ENCODE peak calls at places on chromosomes 1 and 21, in four cellular contexts. B is GM12878, T is GM23248, N is fibroblast of lung. P is an unnamed sample.

GRCh38 chr1:98336472-98337118 is 324.9 kb upstream of the SNX7 start:
- DNase-seq in B (no peak), N (no peak), T (no peak), P (no peak)

GRCh38 chr1:156704930-156705320 is 458 bp downstream of the CRABP2 start:
- DNase-seq in N (peak), T (peak), B (no peak), P (no peak)

GRCh38 chr1:64743954-64744491 is 852 bp upstream of the RAVER2 start:
- DNase-seq in N (no peak), B (no peak), T (no peak), P (no peak)

GRCh38 chr21:33238565-33239255 is 9.0 kb downstream of the IFNAR2 start:
- DNase-seq in T (peak), B (peak), N (no peak), P (no peak)

GRCh38 chr1:55196433-55197035 is 18.6 kb downstream of the USP24 start:
- DNase-seq in B (no peak), N (no peak), T (peak), P (no peak)

GRCh38 chr1:182611787-182612186 is 7.6 kb upstream of the RGS16 start:
- DNase-seq in B (no peak), N (no peak), T (no peak), P (no peak)

GRCh38 chr1:67580671-67581403 is 104.2 kb upstream of the GADD45A start:
- DNase-seq in N (no peak), T (no peak), B (no peak), P (no peak)

GRCh38 chr1:230713915-230714764 is at the start of gene AGT:
- DNase-seq in T (peak), B (no peak), N (peak), P (no peak)

GRCh38 chr1:24318238-24318987 is 744 bp upstream of the GRHL3 start:
- DNase-seq in B (no peak), N (peak), T (peak), P (no peak)

GRCh38 chr21:32770514-32771133 is 931 bp downstream of the PAXBP1 start:
- DNase-seq in N (no peak), B (no peak), T (peak), P (no peak)

GRCh38 chr1:1439550-1440261 is 4.2 kb downstream of the VWA1 start:
- DNase-seq in N (no peak), B (no peak), T (no peak), P (no peak)

GRCh38 chr1:17251699-17252376 is 2.9 kb downstream of the PADI3 start:
- DNase-seq in N (peak), T (peak), B (no peak), P (peak)

GRCh38 chr21:37868896-37869295 is 47.4 kb downstream of the KCNJ6 start:
- DNase-seq in B (no peak), T (peak), N (no peak), P (no peak)
- H2AFZ ChIP-seq in B (no peak), T (no peak), N (no peak), P (no peak)

GRCh38 chr1:89820423-89821321 is at the start of gene LRRC8D:
- DNase-seq in T (peak), B (no peak), N (peak), P (no peak)

GRCh38 chr1:89822109-89822962 is 1.5 kb downstream of the LRRC8D start:
- DNase-seq in B (no peak), T (no peak), N (no peak), P (no peak)

GRCh38 chr1:89823679-89824292 is 3.0 kb downstream of the LRRC8D start:
- DNase-seq in T (peak), N (no peak), B (no peak), P (no peak)

GRCh38 chr1:89821322-89822108 is 683 bp downstream of the LRRC8D start:
- DNase-seq in B (no peak), N (peak), T (peak), P (no peak)

GRCh38 chr1:89822999-89823628 is 2.3 kb downstream of the LRRC8D start:
- DNase-seq in N (peak), B (no peak), T (peak), P (no peak)
- H3K9ac ChIP-seq in N (no peak), B (peak), T (peak), P (no peak)

GRCh38 chr1:237007147-237007881 is 3.1 kb upstream of the MT1HL1 start:
- DNase-seq in B (no peak), T (no peak), N (no peak), P (no peak)

GRCh38 chr1:237004116-237004515 is at the start of gene MT1HL1:
- DNase-seq in B (no peak), N (no peak), T (no peak), P (no peak)

GRCh38 chr1:237000191-237000590 is 4.0 kb downstream of the MT1HL1 start:
- DNase-seq in N (no peak), B (no peak), T (no peak), P (no peak)

GRCh38 chr1:237011432-237011831 is 7.2 kb upstream of the MT1HL1 start:
- DNase-seq in N (peak), T (no peak), B (no peak), P (no peak)

DNA sequence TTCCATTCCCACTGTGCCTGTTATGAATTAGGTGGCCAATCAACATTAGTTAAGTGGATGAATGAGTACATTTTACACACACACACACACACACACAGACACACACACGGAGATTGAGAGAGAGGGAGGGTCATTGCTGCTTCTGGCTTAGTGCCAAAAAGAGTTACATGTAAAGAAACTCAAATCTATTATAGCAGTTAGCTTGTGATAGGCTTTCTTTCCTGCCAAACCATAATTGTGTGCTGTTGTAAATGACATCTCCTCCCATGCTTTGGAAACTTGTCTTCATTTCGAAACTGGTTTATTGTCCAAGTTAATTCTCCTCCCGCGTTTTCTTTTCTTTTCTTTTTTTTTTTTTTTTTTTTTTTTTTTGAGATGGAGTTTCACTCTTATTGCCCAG is 1.4 kb upstream of the MT1HL1 start:
- DNase-seq in B (no peak), N (no peak), T (no peak), P (no peak)
- TF ChIP-seq EZH2 in B (no peak), N (no peak), T (no peak), P (no peak)

DNA sequence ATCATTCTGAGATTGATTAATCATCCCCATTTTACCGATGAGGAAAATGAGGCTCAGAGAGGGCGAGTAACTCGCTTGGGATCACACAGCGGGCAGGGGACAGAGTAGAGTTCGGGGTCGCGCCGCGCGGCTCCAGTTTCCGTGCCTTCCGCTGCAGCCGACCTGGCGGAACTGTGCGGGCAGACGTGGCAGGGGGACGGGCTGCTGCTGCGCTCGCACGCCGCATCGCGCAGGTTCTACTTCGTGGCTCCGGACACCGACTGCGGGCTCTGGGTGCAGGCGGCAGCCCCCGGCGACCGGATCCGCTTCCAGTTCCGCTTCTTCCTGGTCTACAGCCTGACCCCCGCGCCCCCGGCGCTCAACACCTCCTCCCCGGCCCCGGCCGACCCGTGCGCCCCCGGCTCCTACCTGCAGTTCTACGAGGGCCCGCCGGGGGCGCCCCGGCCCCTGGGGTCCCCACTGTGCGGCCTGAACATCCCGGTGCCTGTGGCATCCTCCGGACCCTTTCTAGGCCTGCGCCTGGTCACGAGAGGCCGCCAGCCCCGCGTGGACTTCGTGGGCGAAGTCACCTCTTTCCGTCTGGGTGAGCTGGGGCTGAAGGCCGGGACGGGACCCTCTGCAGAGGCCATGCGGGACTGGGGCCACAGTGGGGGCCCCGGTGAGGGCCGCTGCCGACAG is 2.3 kb downstream of the LDLRAD2 start:
- DNase-seq in N (no peak), T (no peak), B (no peak), P (no peak)
- H2AFZ ChIP-seq in N (peak), T (no peak), B (peak), P (peak)

GRCh38 chr1:61237659-61238370 is 155.5 kb downstream of the NFIA start:
- DNase-seq in B (no peak), N (no peak), T (no peak), P (no peak)

GRCh38 chr1:61241864-61242472 is 159.6 kb downstream of the NFIA start:
- DNase-seq in N (no peak), T (no peak), B (no peak), P (no peak)

GRCh38 chr1:61238371-61238689 is 156.0 kb downstream of the NFIA start:
- DNase-seq in B (no peak), N (no peak), T (no peak), P (no peak)

GRCh38 chr1:61241411-61241838 is 159.1 kb downstream of the NFIA start:
- DNase-seq in B (no peak), T (peak), N (peak), P (no peak)

GRCh38 chr1:61240878-61241277 is 158.5 kb downstream of the NFIA start:
- DNase-seq in B (no peak), T (no peak), N (no peak), P (no peak)
- H3K9ac ChIP-seq in B (no peak), T (no peak), N (no peak), P (no peak)

GRCh38 chr1:56710646-56711045 is 65.5 kb downstream of the PRKAA2 start:
- DNase-seq in N (peak), B (no peak), T (peak), P (no peak)

GRCh38 chr1:56713112-56713511 is 68.0 kb downstream of the PRKAA2 start:
- DNase-seq in N (no peak), T (no peak), B (no peak), P (no peak)

GRCh38 chr1:56709995-56710394 is 64.9 kb downstream of the PRKAA2 start:
- DNase-seq in B (no peak), T (no peak), N (no peak), P (no peak)

GRCh38 chr1:56709269-56709880 is 64.3 kb downstream of the PRKAA2 start:
- DNase-seq in N (peak), B (no peak), T (peak), P (no peak)

DNA sequence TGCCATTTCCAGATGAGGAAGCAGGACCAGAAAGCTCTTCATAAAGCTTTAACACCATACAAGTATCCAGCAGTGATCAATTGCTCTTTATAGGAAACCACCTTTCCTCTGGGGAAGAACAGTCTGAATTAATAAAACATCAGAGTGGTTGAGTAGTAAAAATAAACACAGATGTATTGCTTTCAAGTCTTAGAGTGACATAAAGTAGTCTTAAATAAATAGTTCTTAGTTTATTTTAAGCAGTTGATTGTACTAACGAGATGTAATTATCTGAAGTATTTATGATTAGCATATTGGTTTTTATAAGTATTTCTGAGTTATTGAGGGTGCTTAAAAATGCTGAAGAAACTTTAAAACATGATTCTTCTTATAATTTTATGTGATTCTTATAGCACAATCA is 67.0 kb downstream of the PRKAA2 start:
- DNase-seq in T (no peak), N (no peak), B (no peak), P (no peak)
- TF ChIP-seq EZH2 in T (no peak), N (no peak), B (no peak), P (no peak)